ENCODE peak calls at places on chromosomes 7 and 10, in five cellular contexts. O, P, I, E and S are unnamed samples.

GRCh38 chr7:139889186-139889871 is 60.3 kb downstream of the TBXAS1 start:
- DNase-seq in O (no peak), P (peak), I (no peak), E (no peak), S (no peak)

GRCh38 chr10:36172054-36172531 is 530.0 kb upstream of the FZD8 start:
- DNase-seq in O (no peak), P (no peak), I (no peak), E (no peak), S (no peak)

GRCh38 chr7:128890306-128891109 is 20.0 kb downstream of the KCP start:
- DNase-seq in O (peak), P (no peak), I (no peak), E (no peak), S (peak)

GRCh38 chr10:103397191-103397825 is 882 bp downstream of the PDCD11 start:
- DNase-seq in O (no peak), P (no peak), I (no peak), E (no peak), S (no peak)

GRCh38 chr10:114140036-114140435 is 34.0 kb downstream of the CCDC186 start:
- DNase-seq in O (no peak), P (no peak), I (no peak), E (no peak), S (no peak)

GRCh38 chr7:116579835-116580234 is 55.0 kb downstream of the CAV1 start:
- DNase-seq in O (no peak), P (no peak), I (no peak), E (no peak), S (no peak)

GRCh38 chr10:123236122-123236521 is 81.9 kb downstream of the BUB3 start:
- DNase-seq in O (no peak), P (peak), I (no peak), E (no peak), S (no peak)

GRCh38 chr7:139494835-139495568 is 11.5 kb upstream of the KLRG2 start:
- DNase-seq in O (no peak), P (no peak), I (no peak), E (no peak), S (no peak)

GRCh38 chr10:96418582-96418981 is 59.8 kb upstream of the OPALIN start:
- DNase-seq in O (no peak), P (no peak), I (no peak), E (no peak), S (no peak)

GRCh38 chr10:126252884-126253612 is 135.2 kb downstream of the ADAM12 start:
- DNase-seq in O (peak), P (no peak), I (peak), E (peak), S (no peak)

GRCh38 chr7:45150199-45150598 is 7.4 kb upstream of the RAMP3 start:
- DNase-seq in O (no peak), P (no peak), I (no peak), E (no peak), S (no peak)

GRCh38 chr7:16813232-16813616 is 8.4 kb upstream of the AGR2 start:
- DNase-seq in O (no peak), P (no peak), I (no peak), E (peak), S (no peak)

GRCh38 chr10:114508376-114508775 is 104.1 kb upstream of the AFAP1L2 start:
- DNase-seq in O (no peak), P (peak), I (peak), E (no peak), S (no peak)

GRCh38 chr10:44966816-44967509 is 7.4 kb downstream of the RASSF4 start:
- DNase-seq in O (no peak), P (no peak), I (peak), E (no peak), S (no peak)

GRCh38 chr10:50275650-50276235 is 24.4 kb upstream of the ASAH2 start:
- DNase-seq in O (peak), P (peak), I (peak), E (peak), S (peak)

GRCh38 chr7:129642871-129643515 is 31.5 kb downstream of the NRF1 start:
- DNase-seq in O (no peak), P (no peak), I (no peak), E (no peak), S (no peak)

GRCh38 chr7:2710256-2710655 is 22.3 kb downstream of the AMZ1 start:
- DNase-seq in O (no peak), P (no peak), I (no peak), E (no peak), S (no peak)

GRCh38 chr10:43250925-43251663 is 15.8 kb downstream of the RASGEF1A start:
- DNase-seq in O (no peak), P (no peak), I (peak), E (no peak), S (peak)

GRCh38 chr7:88111136-88111748 is 108.6 kb downstream of the SRI start:
- DNase-seq in O (peak), P (peak), I (no peak), E (no peak), S (no peak)

GRCh38 chr10:110356628-110357245 is 52.0 kb upstream of the SMNDC1 start:
- DNase-seq in O (no peak), P (no peak), I (peak), E (no peak), S (peak)
- TF ChIP-seq POLR2A in O (no peak), P (no peak), I (no peak), E (no peak), S (no peak)

DNA sequence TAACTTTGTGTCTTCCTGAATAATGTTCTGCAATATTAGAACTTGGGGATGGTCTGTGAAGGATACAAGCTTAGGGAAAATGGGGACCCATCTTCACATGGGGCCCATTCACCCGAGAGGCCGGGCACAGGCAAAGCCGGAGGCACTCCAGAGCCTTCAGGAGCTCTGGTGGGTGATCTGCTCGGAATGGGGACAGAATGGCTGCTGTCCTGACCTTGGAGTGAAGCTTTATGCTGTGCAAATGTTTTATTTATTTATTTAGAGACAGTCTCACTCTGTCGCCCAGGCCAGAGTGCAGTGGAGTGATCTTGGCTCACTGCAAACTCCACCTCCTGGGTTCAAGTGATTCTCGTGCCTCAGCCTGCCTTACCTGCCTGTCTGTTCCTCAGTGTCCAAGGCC is 55.4 kb downstream of the DYNC2I1 start:
- DNase-seq in O (no peak), P (no peak), I (no peak), E (no peak), S (no peak)
- TF ChIP-seq EP300 in O (no peak), P (no peak), I (no peak), E (no peak), S (no peak)

DNA sequence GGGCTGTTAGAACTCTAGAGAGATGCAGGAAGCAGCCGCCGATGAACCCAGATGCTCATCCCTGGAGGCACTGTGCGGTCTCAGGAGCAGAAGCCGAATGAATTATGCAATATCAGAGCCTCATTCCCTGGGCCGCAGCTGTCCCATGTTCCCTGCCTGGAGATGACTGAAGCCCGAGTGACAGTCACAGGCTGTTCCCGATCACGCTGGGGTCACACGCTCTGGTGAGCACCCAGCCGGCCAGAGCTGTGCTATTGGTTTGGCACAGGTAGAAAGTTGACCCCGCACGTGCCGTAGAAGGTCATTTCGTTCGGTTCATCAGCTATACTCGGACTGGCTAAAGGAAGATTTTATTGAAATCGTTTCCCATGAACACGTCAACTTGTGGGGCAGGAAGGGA is 140.5 kb upstream of the SH2B2 start:
- DNase-seq in O (no peak), P (no peak), I (no peak), E (no peak), S (no peak)
- H3K27ac ChIP-seq in O (no peak), P (no peak), I (no peak), E (no peak), S (no peak)

GRCh38 chr10:89301721-89302445 is at the start of gene IFIT2:
- DNase-seq in O (peak), P (peak), I (peak), E (no peak), S (peak)
- TF ChIP-seq POLR2A in O (no peak), P (no peak), I (peak), E (peak), S (no peak)